ENCODE peak calls at places on chromosomes 12 and 14, in five cellular contexts. J, A, L, M and G are unnamed samples.
A peak's percentile ranks its signal among the peaks of the same experiment; 100 is the strongest.

GRCh38 chr14:81855007-81855406 is 321.4 kb upstream of the SEL1L start:
- DNase-seq in M (no peak), J (no peak), L (no peak), A (no peak), G (no peak)

GRCh38 chr14:95452176-95452889 is 64.1 kb downstream of the SYNE3 start:
- DNase-seq in L (no peak), A (peak; percentile 24), J (peak; percentile 51), M (no peak), G (peak; percentile 51)

GRCh38 chr14:77589099-77589498 is 27.3 kb downstream of the SPTLC2 start:
- DNase-seq in M (no peak), A (no peak), J (no peak), L (no peak), G (no peak)

GRCh38 chr12:114407034-114407420 is 1.1 kb upstream of the TBX5 start:
- DNase-seq in L (no peak), J (no peak), A (no peak), M (no peak), G (no peak)

GRCh38 chr12:48631071-48631470 is 51.0 kb downstream of the KANSL2 start:
- DNase-seq in M (no peak), J (no peak), A (no peak), L (no peak), G (no peak)

GRCh38 chr12:49808686-49809368 is 19.4 kb downstream of the NCKAP5L start:
- DNase-seq in M (no peak), J (peak; percentile 36), L (no peak), A (no peak), G (no peak)

GRCh38 chr14:42806909-42807315 is 1200.2 kb downstream of the LRFN5 start:
- DNase-seq in J (no peak), A (no peak), M (no peak), L (no peak), G (no peak)

GRCh38 chr14:37197421-37198272 is at the start of gene MIPOL1:
- DNase-seq in A (peak; percentile 89), L (peak; percentile 84), J (peak; percentile 60), M (no peak), G (peak; percentile 79)

GRCh38 chr12:96170328-96170727 is 23.8 kb upstream of the ELK3 start:
- DNase-seq in J (no peak), M (no peak), A (no peak), L (no peak), G (no peak)

GRCh38 chr14:64953661-64954060 is 11.1 kb upstream of the GPX2 start:
- DNase-seq in M (no peak), A (no peak), J (no peak), L (no peak), G (no peak)

GRCh38 chr12:63779498-63780481 is at the start of gene RXYLT1:
- DNase-seq in J (peak; percentile 85), M (peak; percentile 32), L (peak; percentile 96), A (peak; percentile 85), G (peak; percentile 48)

GRCh38 chr12:54956322-54956721 is 28.2 kb downstream of the TESPA1 start:
- DNase-seq in M (no peak), L (no peak), A (no peak), J (no peak), G (no peak)

GRCh38 chr12:114163766-114164165 is 197.6 kb upstream of the RBM19 start:
- DNase-seq in M (no peak), J (no peak), L (no peak), A (peak; percentile 42), G (peak; percentile 38)

GRCh38 chr12:67827820-67828383 is 161.3 kb upstream of the IFNG-AS1 start:
- DNase-seq in M (no peak), J (no peak), A (peak; percentile 80), L (no peak), G (no peak)

GRCh38 chr14:75123991-75124390 is 2.9 kb downstream of the NEK9 start:
- DNase-seq in J (no peak), A (peak; percentile 69), L (peak; percentile 38), M (no peak), G (no peak)

GRCh38 chr12:15751741-15752140 is 37.4 kb downstream of the EPS8 start:
- DNase-seq in L (no peak), J (no peak), A (no peak), M (no peak), G (no peak)

GRCh38 chr14:102050625-102051024 is 36.2 kb downstream of the HSP90AA1 start:
- DNase-seq in L (no peak), J (no peak), M (no peak), A (no peak), G (no peak)

GRCh38 chr12:47021298-47021697 is 58.1 kb upstream of the PCED1B start:
- DNase-seq in A (peak; percentile 88), J (no peak), L (peak; percentile 30), M (peak; percentile 11), G (peak; percentile 46)

GRCh38 chr12:124588689-124589318 is 21.4 kb upstream of the NCOR2 start:
- DNase-seq in L (no peak), M (no peak), J (no peak), A (no peak), G (no peak)

GRCh38 chr14:101235872-101236221 is 325.4 kb upstream of the DIO3 start:
- DNase-seq in A (no peak), M (no peak), L (no peak), J (no peak), G (no peak)

GRCh38 chr14:92578511-92578910 is 64.9 kb downstream of the RIN3 start:
- DNase-seq in A (no peak), J (no peak), L (no peak), M (no peak), G (no peak)

GRCh38 chr14:53670701-53671100 is 285.9 kb downstream of the BMP4 start:
- DNase-seq in M (no peak), A (peak; percentile 5), L (no peak), J (no peak), G (peak; percentile 3)

GRCh38 chr14:95471526-95472304 is 44.7 kb downstream of the SYNE3 start:
- DNase-seq in A (no peak), M (no peak), J (no peak), L (no peak), G (no peak)

GRCh38 chr12:57483466-57483865 is 3.8 kb upstream of the ARHGAP9 start:
- DNase-seq in A (no peak), L (no peak), J (no peak), M (no peak), G (no peak)

GRCh38 chr14:38042356-38042755 is 165.3 kb upstream of the SSTR1 start:
- DNase-seq in L (no peak), J (no peak), A (peak; percentile 33), M (no peak), G (peak; percentile 38)

GRCh38 chr12:12716151-12716844 is 870 bp upstream of the CDKN1B start:
- DNase-seq in L (no peak), M (no peak), A (peak; percentile 30), J (no peak), G (peak; percentile 63)

GRCh38 chr12:105036937-105037649 is 47.2 kb downstream of the ALDH1L2 start:
- DNase-seq in A (no peak), J (no peak), L (no peak), M (no peak), G (no peak)

GRCh38 chr12:92927055-92927435 is 2.0 kb downstream of the EEA1 start:
- DNase-seq in M (peak; percentile 44), L (no peak), A (peak; percentile 59), J (no peak), G (peak; percentile 29)

GRCh38 chr12:123233505-123234299 is 466 bp downstream of the MTRFR start:
- DNase-seq in A (no peak), L (peak; percentile 71), M (no peak), J (no peak), G (no peak)

GRCh38 chr14:53900499-53900898 is 56.1 kb downstream of the BMP4 start:
- DNase-seq in J (no peak), A (no peak), M (no peak), L (no peak), G (no peak)

GRCh38 chr12:130334937-130335336 is 2.8 kb upstream of the PIWIL1 start:
- DNase-seq in L (no peak), J (no peak), M (no peak), A (no peak), G (no peak)

DNA sequence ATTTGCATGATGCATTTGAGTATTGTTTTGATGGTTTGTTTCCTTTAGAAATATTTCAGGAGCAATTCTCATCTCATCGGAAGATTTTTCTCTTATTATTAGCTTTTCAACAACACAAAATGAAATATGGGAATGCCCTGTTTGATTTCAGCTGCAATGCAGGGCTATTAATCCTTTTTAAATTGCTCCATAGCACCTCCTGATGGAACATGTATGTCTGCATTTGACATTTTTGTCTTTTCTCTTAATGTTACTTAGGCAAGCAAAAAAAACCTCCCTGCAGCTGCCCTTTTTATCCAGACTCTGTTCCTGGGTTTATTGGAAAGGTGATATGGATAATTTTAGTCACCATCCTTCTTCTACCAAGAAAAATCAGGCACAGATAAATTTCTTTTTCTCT is 895.8 kb downstream of the RPS29 start:
- DNase-seq in A (peak; percentile 1), M (no peak), J (no peak), L (no peak), G (no peak)
- TF ChIP-seq ESRRA in A (no peak), M (no peak), J (no peak), L (no peak), G (no peak)

GRCh38 chr12:7217475-7218069 is 28.1 kb downstream of the PEX5 start:
- DNase-seq in A (no peak), L (no peak), M (no peak), J (no peak), G (no peak)

GRCh38 chr12:7221486-7221885 is 32.0 kb downstream of the PEX5 start:
- DNase-seq in J (no peak), M (no peak), L (no peak), A (no peak), G (no peak)

GRCh38 chr12:7219599-7220243 is 30.2 kb downstream of the PEX5 start:
- DNase-seq in M (peak; percentile 19), J (peak; percentile 77), A (peak; percentile 83), L (peak; percentile 48), G (peak; percentile 63)
- TF ChIP-seq ESRRA in M (no peak), J (no peak), A (no peak), L (no peak), G (no peak)

DNA sequence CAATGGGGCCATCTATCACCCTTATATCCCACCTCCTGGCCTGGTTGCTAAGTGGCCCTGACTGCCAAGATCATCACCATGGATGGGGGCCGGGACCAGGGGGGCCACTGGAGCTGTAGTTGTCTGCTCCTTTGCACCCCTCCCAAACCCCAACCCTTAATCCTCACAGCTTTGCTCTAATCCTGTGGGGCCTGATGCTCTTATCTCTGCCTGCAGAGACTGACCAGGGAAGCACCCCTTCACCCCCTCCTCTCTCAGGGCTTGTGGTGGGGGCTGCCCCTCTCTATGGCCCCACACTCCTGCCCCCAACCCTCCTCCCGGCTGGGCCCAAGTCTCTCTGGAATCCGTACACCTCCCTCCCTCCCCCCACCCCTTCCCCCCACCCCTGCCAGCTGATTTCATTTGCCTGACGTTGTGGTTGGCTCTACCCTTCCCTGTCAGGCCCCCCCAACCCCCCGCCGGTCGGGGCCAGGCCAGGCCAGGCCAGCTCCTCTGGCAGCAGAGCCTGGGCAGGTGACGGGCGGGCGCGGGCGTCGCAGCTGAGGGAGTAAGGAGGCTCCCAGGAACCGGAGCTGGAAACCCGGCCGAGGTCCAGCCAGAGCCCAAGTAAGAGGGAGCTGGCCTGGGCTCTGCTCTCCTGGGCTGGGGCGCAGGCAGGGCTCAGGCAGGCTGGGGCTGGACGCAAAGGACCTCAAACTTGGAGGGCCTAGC is at the start of gene GNB3:
- DNase-seq in A (no peak), M (no peak), J (no peak), L (peak; percentile 31), G (no peak)
- TF ChIP-seq ESRRA in A (no peak), M (no peak), J (no peak), L (no peak), G (no peak)

GRCh38 chr14:104183796-104184195 is 45.4 kb downstream of the KIF26A start:
- DNase-seq in J (no peak), A (no peak), M (no peak), L (no peak), G (no peak)
- TF ChIP-seq ESRRA in J (no peak), A (no peak), M (no peak), L (no peak), G (no peak)